ENCODE peak calls at places on chromosomes 7 and 10, in ten cellular contexts. B, X, U, N, F, C, O, T, M and I are unnamed samples.
A peak's percentile ranks its signal among the peaks of the same experiment; 100 is the strongest.

GRCh38 chr7:39248041-39248692 is 270.5 kb downstream of the POU6F2 start:
- DNase-seq in B (no peak), X (no peak), U (no peak), N (no peak), F (no peak), C (no peak), O (no peak), T (no peak), M (no peak), I (no peak)

GRCh38 chr7:34825221-34825620 is 167.2 kb downstream of the NPSR1 start:
- DNase-seq in B (no peak), X (no peak), U (no peak), N (no peak), F (no peak), C (no peak), O (no peak), T (no peak), M (no peak), I (no peak)

GRCh38 chr7:109637428-109637827 is 1067.8 kb downstream of the DNAJB9 start:
- DNase-seq in B (no peak), X (no peak), U (no peak), N (no peak), F (no peak), C (no peak), O (no peak), T (no peak), M (no peak), I (no peak)

GRCh38 chr10:35011771-35012191 is 78.4 kb downstream of the CUL2 start:
- DNase-seq in B (no peak), X (no peak), U (no peak), N (no peak), F (no peak), C (no peak), O (no peak), T (peak; percentile 28), M (peak; percentile 74), I (no peak)

GRCh38 chr7:7183061-7183832 is 903 bp downstream of the C1GALT1 start:
- DNase-seq in B (no peak), X (peak; percentile 54), U (peak; percentile 78), N (peak; percentile 35), F (no peak), C (peak; percentile 48), O (no peak), T (peak; percentile 18), M (no peak), I (peak; percentile 94)

GRCh38 chr7:151141855-151142685 is 25.4 kb downstream of the GBX1 start:
- DNase-seq in B (no peak), X (peak; percentile 18), U (peak; percentile 23), N (peak; percentile 12), F (peak; percentile 16), C (peak; percentile 19), O (no peak), T (no peak), M (no peak), I (peak; percentile 64)

GRCh38 chr7:92251181-92251580 is 5.4 kb downstream of the ANKIB1 start:
- DNase-seq in B (no peak), X (no peak), U (no peak), N (no peak), F (no peak), C (no peak), O (no peak), T (no peak), M (no peak), I (no peak)

GRCh38 chr7:26937306-26937705 is 72.9 kb upstream of the SKAP2 start:
- DNase-seq in B (no peak), X (no peak), U (no peak), N (no peak), F (no peak), C (no peak), O (no peak), T (no peak), M (no peak), I (no peak)

GRCh38 chr10:63129888-63130287 is 3.2 kb upstream of the NRBF2 start:
- DNase-seq in B (no peak), X (no peak), U (no peak), N (no peak), F (no peak), C (peak; percentile 48), O (no peak), T (no peak), M (no peak), I (no peak)

GRCh38 chr10:4131407-4132215 is 346.6 kb upstream of the KLF6 start:
- DNase-seq in B (no peak), X (no peak), U (no peak), N (no peak), F (no peak), C (no peak), O (no peak), T (peak; percentile 78), M (peak; percentile 93), I (no peak)

GRCh38 chr7:2633538-2634264 is 1.9 kb downstream of the TTYH3 start:
- DNase-seq in B (peak; percentile 80), X (peak; percentile 29), U (no peak), N (peak; percentile 62), F (peak; percentile 78), C (no peak), O (no peak), T (peak; percentile 80), M (peak; percentile 89), I (peak; percentile 81)

GRCh38 chr10:78451592-78451991 is 417.9 kb downstream of the RPS24 start:
- DNase-seq in B (no peak), X (peak; percentile 36), U (no peak), N (peak; percentile 76), F (peak; percentile 77), C (no peak), O (peak; percentile 35), T (no peak), M (peak; percentile 16), I (peak; percentile 59)

GRCh38 chr7:1678571-1679325 is 8.7 kb downstream of the ELFN1 start:
- DNase-seq in B (no peak), X (no peak), U (peak; percentile 14), N (no peak), F (no peak), C (no peak), O (no peak), T (no peak), M (no peak), I (no peak)

GRCh38 chr10:12351447-12351846 is 2.1 kb downstream of the CAMK1D start:
- DNase-seq in B (peak; percentile 16), X (no peak), U (no peak), N (peak; percentile 26), F (no peak), C (no peak), O (no peak), T (no peak), M (no peak), I (peak; percentile 80)

GRCh38 chr10:48414778-48415177 is 108.3 kb downstream of the MAPK8 start:
- DNase-seq in B (no peak), X (no peak), U (no peak), N (no peak), F (no peak), C (no peak), O (no peak), T (peak; percentile 24), M (peak; percentile 82), I (no peak)

DNA sequence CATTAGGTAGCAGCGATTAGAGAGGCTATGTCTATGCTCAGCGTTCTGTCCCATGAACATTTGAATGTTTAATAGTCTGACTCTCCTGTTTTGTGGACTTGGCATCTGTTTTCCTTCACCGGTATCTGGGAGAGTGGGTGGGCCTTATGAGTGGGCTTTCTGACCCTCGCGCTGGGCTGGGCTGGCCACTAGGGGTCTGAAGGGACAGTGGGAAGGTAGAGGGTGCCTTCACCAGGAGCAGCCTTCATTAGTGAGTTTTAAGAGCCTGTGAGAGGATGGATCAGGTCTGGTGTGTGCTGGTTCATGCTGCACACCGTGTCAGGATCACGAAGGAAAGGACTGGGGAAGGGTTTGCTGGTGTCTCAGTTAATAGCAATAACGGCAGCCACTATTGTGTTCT is 33.4 kb downstream of the DCLRE1A start:
- DNase-seq in B (no peak), X (no peak), U (no peak), N (peak; percentile 45), F (no peak), C (peak; percentile 41), O (no peak), T (no peak), M (no peak), I (no peak)
- TF ChIP-seq CTCF in B (no peak), X (no peak), U (no peak), N (peak; percentile 47), F (no peak), C (peak; percentile 61), O (no peak), T (peak; percentile 51), M (no peak), I (no peak)

GRCh38 chr7:155524018-155524556 is 22.3 kb downstream of the CNPY1 start:
- DNase-seq in B (no peak), X (no peak), U (no peak), N (no peak), F (no peak), C (no peak), O (no peak), T (no peak), M (no peak), I (no peak)
- H3K27me3 ChIP-seq in B (peaks cover 43% of the 10 kb centered on the region), X (no peaks in the 10 kb centered on the region), U (no peaks in the 10 kb centered on the region), N (peaks cover 86% of the 10 kb centered on the region), F (no peaks in the 10 kb centered on the region), C (no peaks in the 10 kb centered on the region), O (peaks cover 73% of the 10 kb centered on the region), T (no peaks in the 10 kb centered on the region), M (no peaks in the 10 kb centered on the region), I (no peaks in the 10 kb centered on the region)

DNA sequence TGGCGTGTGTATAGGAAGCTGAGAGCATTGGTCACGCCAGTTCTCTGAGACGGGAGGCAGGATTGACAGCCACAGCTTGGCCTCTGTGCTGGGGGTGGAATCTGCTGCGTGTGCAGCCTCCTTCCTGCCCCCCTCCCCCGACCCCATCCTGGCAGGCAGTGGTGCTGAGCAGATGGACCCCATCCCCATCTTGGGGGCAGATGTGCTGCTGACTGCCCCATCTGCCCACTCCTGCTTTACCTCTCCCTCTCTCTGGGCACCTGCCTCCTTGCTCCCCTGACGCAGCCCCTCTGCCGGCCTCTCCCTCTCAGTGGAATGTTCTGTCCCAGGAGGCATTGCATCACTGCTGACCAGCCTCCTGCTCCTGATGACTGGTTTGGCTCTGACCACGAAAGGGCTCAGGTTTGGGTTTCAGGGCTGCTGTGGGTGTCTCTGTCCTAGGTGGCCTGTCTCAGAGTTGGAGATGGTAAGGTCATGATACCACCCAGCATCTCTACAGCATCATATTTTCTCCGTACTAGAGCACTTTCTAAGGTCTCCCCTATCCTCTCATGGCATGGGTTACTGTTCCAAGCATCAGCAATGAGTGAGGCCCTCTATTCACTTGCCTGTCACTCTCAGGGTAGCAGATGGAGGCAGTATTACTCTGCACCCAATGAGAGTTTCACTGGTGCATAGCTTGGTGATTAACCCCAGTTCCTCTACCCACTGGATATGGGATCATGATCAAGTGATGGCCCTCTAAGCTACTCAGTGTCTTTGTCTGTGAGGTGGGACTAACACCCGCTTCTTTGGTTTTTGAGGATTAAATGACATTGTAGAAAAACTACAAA is 81.9 kb downstream of the RBM20 start:
- DNase-seq in B (peak; percentile 75), X (no peak), U (no peak), N (no peak), F (no peak), C (no peak), O (no peak), T (peak; percentile 65), M (peak; percentile 37), I (no peak)
- TF ChIP-seq CTCF in B (no peak), X (no peak), U (no peak), N (no peak), F (no peak), C (no peak), O (no peak), T (no peak), M (no peak), I (no peak)

DNA sequence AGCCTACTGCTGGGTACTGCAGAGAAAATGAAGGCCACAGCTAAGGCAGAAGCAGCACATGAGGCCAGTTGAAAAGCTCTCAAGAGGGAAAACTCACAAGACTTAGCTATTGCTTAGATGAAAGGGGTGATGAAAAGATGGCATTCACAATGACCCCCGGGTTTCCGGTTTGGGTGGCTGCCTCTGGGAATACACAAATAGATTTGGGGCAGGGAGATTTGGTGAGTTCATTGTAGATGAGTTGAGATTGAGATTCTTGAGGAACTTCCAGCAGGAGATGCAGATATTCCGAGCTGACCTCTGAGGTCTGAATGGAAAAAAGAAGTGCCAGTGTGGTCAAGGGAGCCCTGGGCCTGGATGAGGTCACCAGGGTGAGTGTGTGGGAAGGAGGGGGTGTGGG is 43.5 kb downstream of the HIF1AN start:
- DNase-seq in B (no peak), X (no peak), U (no peak), N (no peak), F (no peak), C (peak; percentile 4), O (no peak), T (no peak), M (no peak), I (no peak)
- H3K27me3 ChIP-seq in B (peaks cover 29% of the 10 kb centered on the region), X (no peaks in the 10 kb centered on the region), U (no peaks in the 10 kb centered on the region), N (peaks cover 10% of the 10 kb centered on the region), F (no peaks in the 10 kb centered on the region), C (peaks cover 3% of the 10 kb centered on the region), O (peaks cover 44% of the 10 kb centered on the region), T (peaks cover 2% of the 10 kb centered on the region), M (peaks cover 35% of the 10 kb centered on the region), I (peaks cover 11% of the 10 kb centered on the region)